ENCODE peak calls at places on chromosomes 12 and 14, in nine cellular contexts. G is adrenal gland; P is MM.1S; D is CD8-positive, alpha-beta memory T cell; W is thyroid gland; K is endodermal cell; T is cardiac muscle cell; M is stomach; Z is upper lobe of left lung. I is an unnamed sample.

GRCh38 chr12:59432057-59432456 is 163.8 kb upstream of the SLC16A7 start:
- DNase-seq in G (no peak), P (no peak), D (no peak), W (no peak), K (no peak), T (no peak), M (no peak), Z (no peak), I (no peak)

GRCh38 chr12:1829306-1829900 is 9.0 kb downstream of the LRTM2 start:
- DNase-seq in G (no peak), P (no peak), D (no peak), W (no peak), K (no peak), T (no peak), M (no peak), Z (no peak), I (no peak)

GRCh38 chr14:24259282-24260025 is 3.5 kb downstream of the TGM1 start:
- DNase-seq in G (peak; percentile 40), P (no peak), D (no peak), W (peak; percentile 79), K (no peak), T (peak; percentile 74), M (no peak), Z (no peak), I (peak; percentile 59)

GRCh38 chr14:67457782-67458181 is 30.7 kb downstream of the TMEM229B start:
- DNase-seq in G (peak; percentile 67), P (no peak), D (no peak), W (peak; percentile 84), K (peak; percentile 90), T (peak; percentile 17), M (peak; percentile 31), Z (no peak), I (no peak)

GRCh38 chr12:3752096-3752709 is 706 bp downstream of the CRACR2A start:
- DNase-seq in G (peak; percentile 17), P (peak; percentile 77), D (peak; percentile 85), W (peak; percentile 55), K (peak; percentile 45), T (peak; percentile 65), M (peak; percentile 30), Z (peak; percentile 87), I (peak; percentile 75)

GRCh38 chr12:42281844-42282243 is 43.8 kb upstream of the YAF2 start:
- DNase-seq in G (no peak), P (no peak), D (no peak), W (no peak), K (no peak), T (no peak), M (no peak), Z (no peak), I (no peak)

GRCh38 chr12:120015313-120015712 is 26.3 kb downstream of the BICDL1 start:
- DNase-seq in G (no peak), P (no peak), D (peak; percentile 52), W (no peak), K (no peak), T (no peak), M (no peak), Z (no peak), I (no peak)

GRCh38 chr12:62128186-62128965 is 131.8 kb upstream of the USP15 start:
- DNase-seq in G (no peak), P (no peak), D (no peak), W (no peak), K (no peak), T (peak; percentile 17), M (no peak), Z (no peak), I (no peak)

GRCh38 chr12:30796891-30797371 is 42.2 kb upstream of the CAPRIN2 start:
- DNase-seq in G (no peak), P (no peak), D (no peak), W (no peak), K (peak; percentile 86), T (peak; percentile 31), M (no peak), Z (peak; percentile 35), I (no peak)

GRCh38 chr14:58464652-58465051 is 37.1 kb downstream of the KIAA0586 start:
- DNase-seq in G (no peak), P (no peak), D (no peak), W (no peak), K (no peak), T (no peak), M (no peak), Z (no peak), I (no peak)

GRCh38 chr14:58463147-58463546 is 35.6 kb downstream of the KIAA0586 start:
- DNase-seq in G (no peak), P (no peak), D (no peak), W (no peak), K (no peak), T (no peak), M (no peak), Z (no peak), I (no peak)

GRCh38 chr14:58466459-58466858 is 38.9 kb downstream of the KIAA0586 start:
- DNase-seq in G (no peak), P (no peak), D (no peak), W (no peak), K (no peak), T (no peak), M (no peak), Z (no peak), I (no peak)

GRCh38 chr14:58467575-58467974 is 40.1 kb downstream of the KIAA0586 start:
- DNase-seq in G (no peak), P (no peak), D (no peak), W (no peak), K (no peak), T (no peak), M (no peak), Z (no peak), I (no peak)

DNA sequence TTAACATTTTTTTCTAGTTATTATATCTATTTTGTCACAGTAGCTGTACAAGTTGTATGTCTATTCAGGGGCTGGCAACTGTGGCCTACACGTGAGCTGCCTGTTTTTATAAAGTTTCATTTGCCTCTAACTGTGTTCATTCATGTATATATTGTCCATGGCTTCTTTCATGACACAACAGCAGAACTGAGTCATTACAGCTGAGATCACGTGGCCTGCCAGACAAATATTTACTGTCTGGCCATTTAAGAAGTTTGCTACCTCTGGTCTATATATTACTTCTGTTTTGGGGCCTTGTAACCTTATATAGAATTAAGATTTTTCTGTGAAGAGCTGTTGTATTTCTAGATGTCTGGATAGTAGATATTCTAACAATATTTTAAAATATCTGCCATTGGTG is 37.9 kb downstream of the KIAA0586 start:
- DNase-seq in G (no peak), P (no peak), D (no peak), W (no peak), K (no peak), T (peak; percentile 27), M (no peak), Z (no peak), I (no peak)
- H3K36me3 ChIP-seq in G (no peaks in the 10 kb centered on the region), P (no peaks in the 10 kb centered on the region), D (peaks cover 23% of the 10 kb centered on the region), W (peaks cover 8% of the 10 kb centered on the region), K (peaks cover 36% of the 10 kb centered on the region), T (peaks cover 25% of the 10 kb centered on the region), M (peaks cover 86% of the 10 kb centered on the region), Z (peaks cover 10% of the 10 kb centered on the region), I (no peaks in the 10 kb centered on the region)

GRCh38 chr14:25667387-25667786 is 617.4 kb upstream of the STXBP6 start:
- DNase-seq in G (no peak), P (no peak), D (no peak), W (no peak), K (no peak), T (no peak), M (no peak), Z (no peak), I (no peak)
- H3K4me3 ChIP-seq in G (no peak overlapping the region), P (no peak overlapping the region), D (no peak overlapping the region), W (no peak overlapping the region), K (no peak overlapping the region), T (no peak overlapping the region), M (no peak overlapping the region), Z (no peak overlapping the region), I (no peak overlapping the region)

DNA sequence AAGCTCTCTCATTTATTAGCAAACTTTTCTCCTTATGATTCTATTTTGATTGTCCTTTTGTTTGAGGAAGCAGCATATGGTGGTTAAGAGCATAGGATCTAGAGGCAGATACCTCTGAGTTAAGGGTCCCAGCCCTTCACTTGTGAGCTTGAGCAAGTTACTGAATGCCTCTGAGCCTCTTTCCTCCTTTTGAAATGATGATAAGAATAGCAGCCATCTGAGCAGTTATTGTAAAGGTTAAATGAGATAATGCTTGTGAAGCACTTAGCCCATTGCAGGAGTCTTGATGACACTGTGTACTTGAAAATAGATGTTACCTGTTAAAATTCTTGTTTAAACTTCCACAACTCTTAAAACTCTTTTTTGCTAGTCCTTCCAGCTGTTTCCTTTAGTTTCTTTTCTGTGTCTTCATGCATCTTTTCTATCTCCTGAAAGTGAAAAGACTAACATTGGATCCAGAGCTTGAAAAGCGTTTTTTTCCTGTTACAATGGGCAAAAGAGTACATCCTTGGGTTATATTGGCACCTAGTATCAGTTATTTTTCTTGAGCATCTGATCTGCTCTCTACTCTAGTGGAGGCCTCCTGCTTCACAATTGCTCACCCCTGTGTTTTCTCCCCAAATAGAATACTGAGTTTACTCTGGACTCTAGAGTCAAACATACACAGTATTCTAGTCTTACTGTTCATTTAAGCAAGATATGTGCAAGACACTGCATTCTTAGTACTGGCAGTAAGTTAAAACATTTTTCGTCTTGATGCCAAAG is 3.1 kb downstream of the HIF1A start:
- DNase-seq in G (no peak), P (no peak), D (no peak), W (no peak), K (no peak), T (peak; percentile 73), M (no peak), Z (no peak), I (no peak)
- H3K36me3 ChIP-seq in G (no peaks in the 10 kb centered on the region), P (no peaks in the 10 kb centered on the region), D (no peaks in the 10 kb centered on the region), W (no peaks in the 10 kb centered on the region), K (no peaks in the 10 kb centered on the region), T (no peaks in the 10 kb centered on the region), M (no peaks in the 10 kb centered on the region), Z (no peaks in the 10 kb centered on the region), I (no peaks in the 10 kb centered on the region)

GRCh38 chr12:129877383-129877782 is 26.4 kb downstream of the TMEM132D start:
- DNase-seq in G (no peak), P (no peak), D (no peak), W (no peak), K (peak; percentile 44), T (no peak), M (no peak), Z (no peak), I (no peak)

GRCh38 chr12:129871991-129872969 is 31.5 kb downstream of the TMEM132D start:
- DNase-seq in G (no peak), P (no peak), D (no peak), W (no peak), K (peak; percentile 98), T (no peak), M (no peak), Z (no peak), I (no peak)

GRCh38 chr12:129870146-129870545 is 33.7 kb downstream of the TMEM132D start:
- DNase-seq in G (no peak), P (no peak), D (no peak), W (no peak), K (no peak), T (no peak), M (no peak), Z (no peak), I (no peak)

GRCh38 chr12:129870796-129871195 is 33.0 kb downstream of the TMEM132D start:
- DNase-seq in G (no peak), P (no peak), D (no peak), W (no peak), K (no peak), T (no peak), M (no peak), Z (no peak), I (no peak)

GRCh38 chr12:129873458-129873857 is 30.4 kb downstream of the TMEM132D start:
- DNase-seq in G (no peak), P (no peak), D (no peak), W (no peak), K (no peak), T (no peak), M (no peak), Z (no peak), I (no peak)
- H3K4me3 ChIP-seq in G (no peak overlapping the region), P (no peak overlapping the region), D (no peak overlapping the region), W (no peak overlapping the region), K (peak overlapping the region; percentile 53), T (no peak overlapping the region), M (no peak overlapping the region), Z (no peak overlapping the region), I (no peak overlapping the region)

GRCh38 chr14:89405712-89406111 is 11.3 kb downstream of the FOXN3 start:
- DNase-seq in G (no peak), P (no peak), D (no peak), W (no peak), K (no peak), T (no peak), M (no peak), Z (no peak), I (no peak)
- H3K36me3 ChIP-seq in G (no peaks in the 10 kb centered on the region), P (no peaks in the 10 kb centered on the region), D (no peaks in the 10 kb centered on the region), W (peaks cover 4% of the 10 kb centered on the region), K (peaks cover 16% of the 10 kb centered on the region), T (no peaks in the 10 kb centered on the region), M (peaks cover 25% of the 10 kb centered on the region), Z (no peaks in the 10 kb centered on the region), I (no peaks in the 10 kb centered on the region)